ENCODE peak calls at places on chromosome 18, in four cellular contexts. G is mesendoderm; F is stimulated activated CD8-positive, alpha-beta memory T cell treated with anti-CD3 and anti-CD28 coated beads, Interleukin-15, amount 100 ng/mL, for 24 hours; B is cardiac fibroblast. L is an unnamed sample.

GRCh38 chr18:63307555-63308200 is 11.9 kb downstream of the BCL2 start:
- DNase-seq in F (no peak), G (no peak), B (no peak), L (no peak)

GRCh38 chr18:63999871-64000270 is 30.0 kb downstream of the SERPINB8 start:
- DNase-seq in F (no peak), B (no peak), G (no peak), L (no peak)

GRCh38 chr18:12027046-12027445 is 45.7 kb downstream of the IMPA2 start:
- DNase-seq in B (no peak), G (no peak), F (no peak), L (no peak)

GRCh38 chr18:12679183-12679786 is 21.4 kb upstream of the SPIRE1 start:
- DNase-seq in G (peak; percentile 11), F (no peak), B (peak; percentile 62), L (no peak)

GRCh38 chr18:57175550-57175949 is 28.7 kb downstream of the BOD1L2 start:
- DNase-seq in B (no peak), F (no peak), G (no peak), L (no peak)

GRCh38 chr18:45245036-45245638 is 370.1 kb upstream of the SLC14A2 start:
- DNase-seq in F (no peak), B (no peak), G (no peak), L (no peak)

GRCh38 chr18:42108071-42108470 is 153.0 kb downstream of the PIK3C3 start:
- DNase-seq in B (no peak), G (no peak), F (no peak), L (no peak)

GRCh38 chr18:58195278-58195721 is 151.3 kb downstream of the NEDD4L start:
- DNase-seq in G (peak; percentile 77), B (no peak), F (no peak), L (no peak)

GRCh38 chr18:76589866-76590265 is 94.8 kb upstream of the ZNF516 start:
- DNase-seq in G (no peak), F (no peak), B (no peak), L (no peak)

GRCh38 chr18:8835556-8835955 is 130.2 kb downstream of the MTCL1 start:
- DNase-seq in F (no peak), B (peak; percentile 13), G (no peak), L (no peak)

GRCh38 chr18:58148954-58149471 is 105.0 kb downstream of the NEDD4L start:
- DNase-seq in F (no peak), B (no peak), G (no peak), L (no peak)

L was measured in Jurkat, Clone E6-1.